ENCODE peak calls at places on chromosome 11, in seven cellular contexts. D is heart left ventricle; Y is pancreas; N is mesenchymal stem cell; X is CD8-positive, alpha-beta memory T cell; U is ovary; J is lung. O is an unnamed sample.

GRCh38 chr11:64590763-64591221 is at the start of gene SLC22A12:
- DNase-seq in D (no peak), N (no peak), J (no peak), X (no peak), U (peak), Y (peak), O (no peak)

GRCh38 chr11:132051704-132052103 is 681.3 kb downstream of the NTM start:
- DNase-seq in U (no peak), Y (no peak), J (no peak), N (no peak), D (no peak), X (no peak), O (no peak)

GRCh38 chr11:103532133-103532788 is 423.0 kb downstream of the DYNC2H1 start:
- DNase-seq in U (no peak), N (peak), Y (no peak), D (no peak), X (no peak), J (no peak), O (no peak)

GRCh38 chr11:83725161-83725560 is 439.0 kb upstream of the CCDC90B start:
- DNase-seq in U (no peak), X (no peak), D (no peak), J (no peak), Y (no peak), N (peak), O (no peak)

GRCh38 chr11:39412117-39412516 is 2047.3 kb downstream of the LRRC4C start:
- DNase-seq in N (no peak), X (no peak), D (no peak), Y (no peak), J (no peak), U (no peak), O (no peak)

GRCh38 chr11:106121570-106122320 is 44.3 kb downstream of the AASDHPPT start:
- DNase-seq in Y (no peak), N (no peak), X (no peak), D (no peak), U (no peak), J (no peak), O (no peak)

GRCh38 chr11:12232819-12233601 is 122.6 kb downstream of the MICAL2 start:
- DNase-seq in N (peak), X (no peak), U (no peak), Y (no peak), D (no peak), J (no peak), O (no peak)

GRCh38 chr11:30125461-30125860 is 105.4 kb upstream of the FSHB start:
- DNase-seq in Y (no peak), D (no peak), X (no peak), U (no peak), J (no peak), N (no peak), O (no peak)

GRCh38 chr11:47204633-47204989 is 10.2 kb upstream of the DDB2 start:
- DNase-seq in N (peak), J (no peak), U (no peak), Y (no peak), D (no peak), X (no peak), O (no peak)

GRCh38 chr11:123301696-123302400 is 106.8 kb upstream of the CLMP start:
- DNase-seq in U (peak), Y (peak), D (peak), X (peak), N (peak), J (peak), O (peak)

GRCh38 chr11:72965672-72966071 is 151.5 kb downstream of the ATG16L2 start:
- DNase-seq in Y (no peak), U (no peak), N (peak), X (no peak), J (no peak), D (no peak), O (no peak)

GRCh38 chr11:82722236-82722635 is 11.4 kb downstream of the FAM181B start:
- DNase-seq in U (no peak), N (no peak), J (no peak), D (no peak), X (no peak), Y (no peak), O (no peak)

GRCh38 chr11:1478011-1478410 is 8.6 kb downstream of the MOB2 start:
- DNase-seq in U (peak), X (no peak), N (no peak), J (no peak), D (no peak), Y (no peak), O (no peak)

GRCh38 chr11:1917523-1918435 is 1.7 kb upstream of the TNNT3 start:
- DNase-seq in Y (peak), N (no peak), J (no peak), U (no peak), X (no peak), D (peak), O (peak)

GRCh38 chr11:58741127-58741526 is 9.4 kb upstream of the GLYAT start:
- DNase-seq in N (no peak), Y (no peak), U (no peak), J (no peak), X (no peak), D (no peak), O (no peak)

GRCh38 chr11:6418199-6418957 is 516 bp downstream of the APBB1 start:
- DNase-seq in D (peak), Y (peak), J (no peak), U (peak), N (no peak), X (no peak), O (no peak)

GRCh38 chr11:130180491-130180890 is 20.9 kb downstream of the ST14 start:
- DNase-seq in Y (peak), J (no peak), N (no peak), D (no peak), X (no peak), U (no peak), O (no peak)

GRCh38 chr11:2156416-2157182 is 4.4 kb downstream of the INS start:
- DNase-seq in X (peak), D (peak), J (peak), U (peak), Y (no peak), N (peak), O (peak)

GRCh38 chr11:60937811-60938210 is 13.6 kb downstream of the TMEM132A start:
- DNase-seq in U (peak), N (no peak), Y (no peak), X (no peak), D (peak), J (no peak), O (no peak)

GRCh38 chr11:114977596-114977995 is 299.3 kb downstream of the NXPE2 start:
- DNase-seq in D (no peak), N (no peak), Y (no peak), J (no peak), X (no peak), U (no peak), O (no peak)

GRCh38 chr11:18791175-18792065 is at the start of gene PTPN5:
- DNase-seq in Y (peak), J (no peak), D (peak), N (no peak), X (no peak), U (no peak), O (no peak)

GRCh38 chr11:46726206-46726862 is 7.3 kb downstream of the F2 start:
- DNase-seq in U (no peak), J (no peak), Y (no peak), X (no peak), D (no peak), N (no peak), O (no peak)

GRCh38 chr11:71502871-71503435 is 24.1 kb upstream of the KRTAP5-7 start:
- DNase-seq in N (no peak), J (no peak), Y (no peak), D (no peak), X (no peak), U (no peak), O (no peak)

GRCh38 chr11:118915941-118916841 is 9.5 kb downstream of the BCL9L start:
- DNase-seq in Y (peak), U (peak), X (no peak), J (no peak), D (no peak), N (no peak), O (no peak)

GRCh38 chr11:64621283-64622019 is 30.4 kb downstream of the SLC22A12 start:
- DNase-seq in Y (peak), N (no peak), D (no peak), X (no peak), J (no peak), U (no peak), O (no peak)

GRCh38 chr11:67520856-67521824 is 2.1 kb downstream of the CABP2 start:
- DNase-seq in J (no peak), X (no peak), N (no peak), U (no peak), Y (no peak), D (no peak), O (no peak)

GRCh38 chr11:75574698-75575265 is 12.7 kb downstream of the SERPINH1 start:
- DNase-seq in Y (no peak), D (no peak), U (no peak), N (no peak), X (no peak), J (no peak), O (no peak)

GRCh38 chr11:23727821-23728220 is 769.0 kb upstream of the LUZP2 start:
- DNase-seq in D (no peak), J (no peak), U (no peak), X (no peak), Y (no peak), N (peak), O (no peak)

GRCh38 chr11:110433393-110434333 is 3.9 kb downstream of the FDX1 start:
- DNase-seq in N (peak), D (no peak), Y (no peak), J (no peak), X (no peak), U (no peak), O (no peak)
- H3K27ac ChIP-seq in N (no peak), D (no peak), Y (peak), J (no peak), X (no peak), U (no peak), O (no peak)

GRCh38 chr11:3861698-3862097 is 6.2 kb downstream of the STIM1 start:
- DNase-seq in N (no peak), J (no peak), U (no peak), X (no peak), Y (no peak), D (no peak), O (no peak)

GRCh38 chr11:3865388-3866193 is 10.1 kb downstream of the STIM1 start:
- DNase-seq in X (no peak), J (no peak), U (no peak), Y (no peak), D (no peak), N (peak), O (no peak)

GRCh38 chr11:3866206-3866605 is 10.7 kb downstream of the STIM1 start:
- DNase-seq in Y (no peak), X (no peak), J (peak), U (no peak), N (peak), D (no peak), O (no peak)

GRCh38 chr11:3866836-3867208 is 11.4 kb downstream of the STIM1 start:
- DNase-seq in D (no peak), J (no peak), U (no peak), N (no peak), Y (no peak), X (no peak), O (no peak)

DNA sequence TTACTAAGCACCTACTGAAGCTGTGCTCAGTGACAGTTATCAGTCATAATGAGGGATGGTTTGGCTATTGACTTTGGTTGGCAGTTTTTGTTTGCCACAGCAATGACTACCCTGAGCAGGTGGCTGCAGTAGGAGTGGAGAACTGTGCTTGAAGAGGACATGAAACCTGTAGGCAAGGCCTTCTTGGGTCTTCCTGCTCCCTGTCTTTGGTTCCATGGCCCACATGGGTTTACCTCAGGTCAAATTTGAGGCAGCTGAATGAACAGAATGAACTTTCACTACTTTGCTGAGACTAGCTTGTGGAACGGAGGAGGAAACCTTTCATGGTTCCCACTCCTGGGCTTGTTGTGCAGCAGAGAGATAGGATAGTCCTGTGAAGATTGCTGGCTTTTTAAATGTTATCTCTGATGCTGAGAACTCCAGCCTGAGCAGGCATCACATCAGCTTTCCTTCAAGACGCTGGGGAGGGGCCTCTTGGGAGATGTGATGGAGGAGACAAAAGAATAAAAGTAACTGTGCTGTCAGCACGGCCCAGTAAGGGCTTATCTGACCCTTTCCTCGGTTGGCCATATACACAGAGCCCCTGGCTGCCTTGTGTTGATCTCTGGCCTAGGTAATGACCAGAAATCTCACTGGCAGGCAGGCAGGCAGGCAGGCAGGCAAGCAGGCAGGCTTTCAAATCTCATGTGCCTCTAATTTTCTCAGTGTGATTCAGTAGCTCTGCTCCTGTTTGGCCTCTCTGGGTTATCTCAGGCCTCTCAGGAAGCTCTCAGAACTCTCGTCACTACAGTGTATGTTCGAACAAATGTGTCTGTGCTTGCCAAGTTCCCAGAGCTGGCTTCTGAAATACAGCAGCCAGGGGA is 12.0 kb downstream of the STIM1 start:
- DNase-seq in Y (no peak), J (no peak), U (no peak), D (no peak), X (no peak), N (no peak), O (no peak)
- H3K27ac ChIP-seq in Y (peak), J (peak), U (no peak), D (peak), X (peak), N (no peak), O (peak)

GRCh38 chr11:70289582-70289981 is 19.1 kb downstream of the PPFIA1 start:
- DNase-seq in U (no peak), N (no peak), D (no peak), Y (no peak), X (no peak), J (no peak), O (no peak)
- H3K27ac ChIP-seq in U (no peak), N (no peak), D (no peak), Y (no peak), X (no peak), J (no peak), O (no peak)

GRCh38 chr11:86040919-86041318 is 28.0 kb downstream of the PICALM start:
- DNase-seq in Y (no peak), N (no peak), U (no peak), D (no peak), J (no peak), X (no peak), O (no peak)
- H3K27ac ChIP-seq in Y (no peak), N (no peak), U (peak), D (peak), J (no peak), X (no peak), O (peak)

O was measured in Peyer's patch.